ENCODE peak calls at places on chromosome 17, in seven cellular contexts. G is uterus, X is K562, K is IMR-90, S is heart left ventricle, J is body of pancreas, U is H1. I is an unnamed sample.

GRCh38 chr17:74360993-74361612 is 565 bp downstream of the BTBD17 start:
- DNase-seq in G (no peak), X (no peak), K (peak; percentile 6), S (no peak), J (no peak), U (no peak), I (no peak)

GRCh38 chr17:49880291-49881053 is 32.6 kb upstream of the TAC4 start:
- DNase-seq in G (peak; percentile 38), X (peak; percentile 96), K (peak; percentile 44), S (peak; percentile 62), J (peak; percentile 76), U (peak; percentile 85), I (peak; percentile 77)

GRCh38 chr17:61468263-61468907 is 16.2 kb downstream of the TBX4 start:
- DNase-seq in G (no peak), X (no peak), K (peak; percentile 79), S (no peak), J (no peak), U (no peak), I (no peak)

GRCh38 chr17:69466905-69467630 is 52.6 kb downstream of the MAP2K6 start:
- DNase-seq in G (no peak), X (no peak), K (peak; percentile 62), S (no peak), J (peak; percentile 38), U (no peak), I (no peak)

GRCh38 chr17:76370261-76370993 is 14.0 kb upstream of the SPHK1 start:
- DNase-seq in G (peak; percentile 76), X (peak; percentile 58), K (peak; percentile 98), S (peak; percentile 87), J (peak; percentile 76), U (no peak), I (peak; percentile 70)

GRCh38 chr17:50269477-50270429 is 4.5 kb upstream of the TMEM92 start:
- DNase-seq in G (peak; percentile 86), X (peak; percentile 70), K (peak; percentile 83), S (peak; percentile 64), J (peak; percentile 67), U (no peak), I (peak; percentile 61)

GRCh38 chr17:80832266-80832676 is 159.4 kb upstream of the CHMP6 start:
- DNase-seq in G (peak; percentile 72), X (peak; percentile 64), K (peak; percentile 88), S (no peak), J (peak; percentile 19), U (no peak), I (peak; percentile 43)

GRCh38 chr17:48051278-48051677 is 3.1 kb downstream of the NFE2L1 start:
- DNase-seq in G (peak; percentile 47), X (no peak), K (no peak), S (no peak), J (no peak), U (no peak), I (no peak)

GRCh38 chr17:81900181-81900820 is 1.7 kb upstream of the NPB start:
- DNase-seq in G (no peak), X (no peak), K (no peak), S (no peak), J (no peak), U (no peak), I (no peak)

GRCh38 chr17:57993471-57994365 is 5.7 kb upstream of the VEZF1 start:
- DNase-seq in G (no peak), X (no peak), K (no peak), S (no peak), J (no peak), U (no peak), I (no peak)

GRCh38 chr17:62746941-62747340 is 61.2 kb downstream of the MARCHF10 start:
- DNase-seq in G (no peak), X (no peak), K (no peak), S (no peak), J (no peak), U (no peak), I (no peak)

GRCh38 chr17:30210366-30210765 is 25.1 kb downstream of the SLC6A4 start:
- DNase-seq in G (no peak), X (no peak), K (no peak), S (no peak), J (peak; percentile 6), U (no peak), I (no peak)

GRCh38 chr17:78839762-78840529 is 668 bp downstream of the USP36 start:
- DNase-seq in G (no peak), X (no peak), K (peak; percentile 76), S (peak; percentile 54), J (peak; percentile 43), U (no peak), I (peak; percentile 68)
- TF ChIP-seq POLR2A in G (no peak), X (no peak), K (peak; percentile 73), S (no peak), J (no peak), U (peak; percentile 5), I (no peak)

GRCh38 chr17:39608142-39608541 is 422 bp upstream of the NEUROD2 start:
- DNase-seq in G (no peak), X (no peak), K (no peak), S (no peak), J (no peak), U (no peak), I (no peak)

GRCh38 chr17:39609416-39610025 is 1.8 kb upstream of the NEUROD2 start:
- DNase-seq in G (no peak), X (no peak), K (no peak), S (no peak), J (no peak), U (no peak), I (no peak)

GRCh38 chr17:39607851-39608130 is at the start of gene NEUROD2:
- DNase-seq in G (no peak), X (no peak), K (no peak), S (no peak), J (no peak), U (no peak), I (no peak)

GRCh38 chr17:39607057-39607850 is 466 bp downstream of the NEUROD2 start:
- DNase-seq in G (no peak), X (peak; percentile 33), K (no peak), S (no peak), J (no peak), U (no peak), I (no peak)

DNA sequence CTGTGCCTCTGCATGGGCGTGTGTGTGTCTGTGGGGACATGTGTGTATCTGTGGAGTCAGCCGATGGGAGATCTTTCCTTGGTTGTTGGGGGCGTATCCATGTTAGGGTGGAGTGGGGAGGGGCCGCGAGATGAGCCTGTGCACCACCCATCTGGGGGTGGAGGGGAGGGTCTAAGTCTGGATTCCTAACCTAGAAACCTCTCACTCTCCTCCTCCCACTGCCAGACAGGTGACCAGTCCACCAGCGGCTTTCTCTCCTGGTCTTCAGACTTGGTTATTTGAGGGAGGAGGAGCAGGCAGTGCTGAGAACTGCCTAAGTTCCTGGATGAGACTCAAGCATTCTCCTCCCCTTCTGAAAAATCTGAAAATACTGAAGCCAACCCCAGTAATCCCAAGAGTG is 881 bp upstream of the NEUROD2 start:
- DNase-seq in G (no peak), X (peak; percentile 53), K (no peak), S (no peak), J (no peak), U (no peak), I (no peak)
- H3K4me3 ChIP-seq in G (no peak overlapping the region), X (no peak overlapping the region), K (no peak overlapping the region), S (no peak overlapping the region), J (no peak overlapping the region), U (peak overlapping the region; percentile 12), I (no peak overlapping the region)

GRCh38 chr17:2274414-2274813 is 29.2 kb downstream of the SMG6 start:
- DNase-seq in G (no peak), X (no peak), K (no peak), S (no peak), J (no peak), U (no peak), I (no peak)
- H3K36me3 ChIP-seq in G (no peaks in the 10 kb centered on the region), X (peaks cover 12% of the 10 kb centered on the region), K (peaks cover 9% of the 10 kb centered on the region), S (peaks cover 81% of the 10 kb centered on the region), J (no peaks in the 10 kb centered on the region), U (peaks cover 7% of the 10 kb centered on the region), I (no peaks in the 10 kb centered on the region)

GRCh38 chr17:39753514-39754160 is 15.9 kb downstream of the GRB7 start:
- DNase-seq in G (no peak), X (peak; percentile 84), K (no peak), S (peak; percentile 70), J (peak; percentile 50), U (no peak), I (peak; percentile 43)
- TF ChIP-seq POLR2A in G (peak; percentile 6), X (no peak), K (no peak), S (no peak), J (peak; percentile 8), U (peak; percentile 20), I (no peak)

GRCh38 chr17:78341559-78342437 is 18.1 kb downstream of the SOCS3 start:
- DNase-seq in G (peak; percentile 77), X (peak; percentile 98), K (peak; percentile 74), S (peak; percentile 86), J (peak; percentile 80), U (no peak), I (peak; percentile 86)

GRCh38 chr17:78344666-78345065 is 15.2 kb downstream of the SOCS3 start:
- DNase-seq in G (no peak), X (no peak), K (no peak), S (no peak), J (no peak), U (no peak), I (no peak)

GRCh38 chr17:78342438-78343098 is 17.3 kb downstream of the SOCS3 start:
- DNase-seq in G (peak; percentile 84), X (no peak), K (peak; percentile 88), S (peak; percentile 65), J (peak; percentile 51), U (no peak), I (peak; percentile 75)

GRCh38 chr17:78343433-78344201 is 16.3 kb downstream of the SOCS3 start:
- DNase-seq in G (no peak), X (no peak), K (no peak), S (no peak), J (peak; percentile 46), U (no peak), I (no peak)

DNA sequence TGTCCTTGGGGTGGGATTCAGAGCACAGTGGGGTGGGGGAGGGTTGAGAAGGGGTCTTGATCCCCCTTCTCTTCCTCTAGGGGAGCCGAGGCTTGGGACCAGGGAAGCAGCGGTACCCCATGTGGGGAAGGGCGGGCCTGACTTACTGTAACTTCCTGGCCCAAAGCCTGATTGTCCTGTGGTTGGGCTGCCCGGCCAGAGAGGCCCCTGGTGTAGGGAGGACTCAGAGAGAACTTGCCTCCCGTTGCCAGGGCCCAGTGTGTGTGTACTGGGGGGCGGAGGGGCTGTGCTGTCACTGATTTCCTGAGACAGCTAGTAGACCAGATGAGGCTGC is 16.8 kb downstream of the SOCS3 start:
- DNase-seq in G (peak; percentile 82), X (no peak), K (peak; percentile 87), S (peak; percentile 82), J (peak; percentile 72), U (no peak), I (peak; percentile 78)
- H3K4me3 ChIP-seq in G (no peak overlapping the region), X (no peak overlapping the region), K (no peak overlapping the region), S (no peak overlapping the region), J (no peak overlapping the region), U (peak overlapping the region; percentile 61), I (no peak overlapping the region)

DNA sequence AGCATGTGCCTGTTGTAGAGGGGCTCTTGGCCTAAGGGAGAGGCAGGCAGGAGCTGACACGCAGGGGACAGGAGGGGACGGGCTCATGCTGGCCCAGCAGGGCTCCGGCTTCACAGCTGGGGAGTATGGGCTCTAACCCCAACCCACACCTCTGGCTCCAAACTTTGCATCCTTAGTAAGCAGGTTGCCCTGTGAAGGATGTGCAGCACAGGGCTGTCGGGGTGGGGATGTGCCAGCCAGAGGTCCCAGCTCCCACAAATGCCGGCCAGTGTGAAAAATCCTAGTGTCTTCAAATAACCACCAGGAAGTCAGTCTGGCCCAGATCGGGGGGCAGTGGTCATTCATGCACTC is 14.0 kb upstream of the FAM83G start:
- DNase-seq in G (no peak), X (no peak), K (no peak), S (no peak), J (no peak), U (no peak), I (no peak)
- H3K36me3 ChIP-seq in G (no peaks in the 10 kb centered on the region), X (no peaks in the 10 kb centered on the region), K (no peaks in the 10 kb centered on the region), S (no peaks in the 10 kb centered on the region), J (no peaks in the 10 kb centered on the region), U (no peaks in the 10 kb centered on the region), I (no peaks in the 10 kb centered on the region)

GRCh38 chr17:27384261-27384701 is 72.0 kb upstream of the KSR1 start:
- DNase-seq in G (peak; percentile 60), X (no peak), K (peak; percentile 96), S (peak; percentile 72), J (peak; percentile 84), U (no peak), I (peak; percentile 94)
- TF ChIP-seq POLR2A in G (no peak), X (no peak), K (no peak), S (no peak), J (no peak), U (no peak), I (peak; percentile 47)